ENCODE peak calls at places on chromosome 3, in four cellular contexts. B is HepG2, C is K562, V is WTC11. W is an unnamed sample.

GRCh38 chr3:116443096-116443793 is 2.0 kb downstream of the LSAMP start:
- DNase-seq in C (no peak), V (no peak), B (no peak), W (no peak)

GRCh38 chr3:52533623-52534280 is at the start of gene NT5DC2:
- DNase-seq in B (peak; percentile 46), V (peak; percentile 66), C (peak; percentile 94), W (no peak)

GRCh38 chr3:37739579-37740290 is 121.9 kb upstream of the CTDSPL start:
- DNase-seq in C (no peak), V (no peak), B (no peak), W (no peak)

GRCh38 chr3:133926736-133927542 is 31.3 kb upstream of the RAB6B start:
- DNase-seq in B (no peak), C (peak; percentile 13), V (peak; percentile 42), W (no peak)

GRCh38 chr3:107441617-107442016 is 64.4 kb downstream of the CCDC54 start:
- DNase-seq in C (peak; percentile 22), B (no peak), V (peak; percentile 18), W (no peak)

GRCh38 chr3:197432407-197433127 is 123.2 kb downstream of the BDH1 start:
- DNase-seq in B (no peak), C (no peak), V (no peak), W (no peak)

GRCh38 chr3:144491333-144491732 is 519.7 kb downstream of the DIPK2A start:
- DNase-seq in V (no peak), B (no peak), C (no peak), W (no peak)

GRCh38 chr3:193240436-193240849 is 579 bp upstream of the PLAAT1 start:
- DNase-seq in C (no peak), V (peak; percentile 25), B (no peak), W (no peak)

GRCh38 chr3:109325109-109325508 is 8.8 kb upstream of the DPPA2 start:
- DNase-seq in B (no peak), C (no peak), V (no peak), W (no peak)

GRCh38 chr3:122794779-122795673 is at the start of gene SLC49A4:
- DNase-seq in B (peak; percentile 65), V (peak; percentile 89), C (peak; percentile 86), W (peak; percentile 46)
- TF ChIP-seq ATF3 in B (no peak), V (no peak), C (no peak), W (no peak)

GRCh38 chr3:149688122-149688757 is 30.4 kb upstream of the WWTR1 start:
- DNase-seq in V (no peak), C (no peak), B (no peak), W (no peak)
- TF ChIP-seq ATF3 in V (no peak), C (no peak), B (no peak), W (no peak)

GRCh38 chr3:3038201-3038991 is 71.8 kb downstream of the IL5RA start:
- DNase-seq in B (no peak), C (no peak), V (no peak), W (no peak)
- TF ChIP-seq ATF3 in B (no peak), C (no peak), V (no peak), W (no peak)

GRCh38 chr3:172184106-172184822 is 144.9 kb downstream of the FNDC3B start:
- DNase-seq in B (no peak), V (no peak), C (no peak), W (no peak)

GRCh38 chr3:172179680-172180399 is 140.5 kb downstream of the FNDC3B start:
- DNase-seq in V (no peak), B (peak; percentile 97), C (peak; percentile 68), W (no peak)

GRCh38 chr3:172182797-172183196 is 143.4 kb downstream of the FNDC3B start:
- DNase-seq in B (no peak), V (no peak), C (no peak), W (no peak)

GRCh38 chr3:172180473-172180872 is 141.1 kb downstream of the FNDC3B start:
- DNase-seq in C (no peak), V (no peak), B (no peak), W (no peak)

DNA sequence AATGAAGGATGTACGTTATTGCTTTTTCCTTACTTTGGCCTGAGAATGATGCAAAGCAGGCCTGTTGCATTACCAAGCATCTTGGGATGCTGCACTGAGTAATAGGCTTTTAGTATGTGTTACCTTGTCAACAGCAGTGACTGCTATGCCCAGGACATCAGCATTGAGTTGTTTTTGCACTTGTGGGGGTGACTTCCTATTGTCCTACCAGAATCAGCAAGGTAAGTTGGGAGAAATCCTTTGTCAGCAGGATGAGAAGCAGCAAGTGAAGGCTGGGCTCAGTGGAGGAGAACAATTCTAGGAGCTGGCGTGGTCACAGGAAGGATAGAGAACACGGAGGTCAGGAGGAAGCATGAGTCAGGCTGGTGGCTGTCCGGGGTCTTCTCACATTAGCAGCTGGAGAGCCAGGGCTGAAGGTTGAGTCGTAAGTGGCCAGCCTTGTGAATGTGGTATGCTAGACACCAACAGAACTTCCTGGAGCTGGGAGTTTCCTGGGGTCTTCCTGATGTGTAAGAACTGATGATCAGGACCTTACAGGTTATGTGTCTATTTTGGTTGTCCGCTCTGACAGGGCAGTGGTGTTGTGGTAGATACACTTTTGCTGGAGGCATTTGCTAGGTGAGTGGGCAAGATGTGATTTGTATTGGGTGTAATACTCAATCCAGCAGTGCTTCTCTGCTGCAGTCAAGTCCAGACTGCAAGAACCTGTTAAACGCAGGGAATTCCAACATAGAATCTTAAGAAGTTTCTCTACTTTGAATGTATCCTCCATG is 142.7 kb downstream of the FNDC3B start:
- DNase-seq in V (no peak), C (no peak), B (no peak), W (no peak)
- TF ChIP-seq ATF3 in V (no peak), C (peak; percentile 15), B (no peak), W (no peak)

W was measured in HCT116.